ENCODE peak calls at places on chromosomes 16 and 17, in eight cellular contexts. O is iPS DF 6.9; D is amniotic epithelial cell; W is activated T-helper 9 cell treated with anti-CD3 and anti-CD28 coated beads, Interleukin-2, amount 50 U/mL, for 16 hours; U is A549; G is NCI-H1105; M is PC-3; N is fibroblast of lung. Z is an unnamed sample.

GRCh38 chr17:70523407-70523806 is 354.1 kb downstream of the KCNJ2 start:
- DNase-seq in O (no peak), D (peak), W (no peak), U (no peak), G (peak), M (peak), N (no peak), Z (no peak)

GRCh38 chr17:56653877-56654276 is 60.4 kb downstream of the NOG start:
- DNase-seq in O (no peak), D (peak), W (peak), U (peak), G (peak), M (peak), N (peak), Z (no peak)

GRCh38 chr16:56856876-56857447 is 8.0 kb upstream of the SLC12A3 start:
- DNase-seq in O (no peak), D (peak), W (no peak), U (no peak), G (no peak), M (no peak), N (no peak), Z (no peak)

GRCh38 chr16:9256196-9256595 is 164.8 kb downstream of the HAPSTR1 start:
- DNase-seq in O (peak), D (no peak), W (no peak), U (peak), G (no peak), M (peak), N (no peak), Z (no peak)

GRCh38 chr16:17386229-17386628 is 84.5 kb downstream of the XYLT1 start:
- DNase-seq in O (no peak), D (no peak), W (no peak), U (no peak), G (no peak), M (no peak), N (no peak), Z (no peak)

GRCh38 chr17:4090898-4091297 is 51.9 kb downstream of the ZZEF1 start:
- DNase-seq in O (no peak), D (peak), W (no peak), U (no peak), G (no peak), M (no peak), N (peak), Z (no peak)

GRCh38 chr17:80316927-80317705 is 56.5 kb downstream of the RNF213 start:
- DNase-seq in O (no peak), D (no peak), W (no peak), U (no peak), G (no peak), M (no peak), N (no peak), Z (no peak)

GRCh38 chr17:44334315-44335181 is 9.9 kb upstream of the SLC25A39 start:
- DNase-seq in O (no peak), D (no peak), W (no peak), U (no peak), G (no peak), M (no peak), N (no peak), Z (no peak)

GRCh38 chr17:41029633-41030245 is at the start of gene KRTAP1-4:
- DNase-seq in O (no peak), D (no peak), W (no peak), U (no peak), G (peak), M (no peak), N (no peak), Z (no peak)

GRCh38 chr16:81483064-81483969 is 38.7 kb downstream of the CMIP start:
- DNase-seq in O (no peak), D (peak), W (no peak), U (no peak), G (no peak), M (no peak), N (peak), Z (no peak)

GRCh38 chr16:89841275-89841674 is 13.0 kb downstream of the SPIRE2 start:
- DNase-seq in O (no peak), D (no peak), W (no peak), U (no peak), G (no peak), M (no peak), N (no peak), Z (no peak)

GRCh38 chr17:79201536-79202227 is 127.1 kb downstream of the ENGASE start:
- DNase-seq in O (no peak), D (no peak), W (no peak), U (peak), G (no peak), M (peak), N (no peak), Z (no peak)

GRCh38 chr16:75593825-75594820 is 27.9 kb downstream of the GABARAPL2 start:
- DNase-seq in O (peak), D (peak), W (no peak), U (peak), G (no peak), M (peak), N (peak), Z (no peak)

GRCh38 chr17:2090210-2090641 is 35.3 kb downstream of the HIC1 start:
- DNase-seq in O (no peak), D (no peak), W (no peak), U (no peak), G (no peak), M (no peak), N (no peak), Z (no peak)

GRCh38 chr17:17568772-17569195 is 22.7 kb downstream of the PEMT start:
- DNase-seq in O (peak), D (peak), W (no peak), U (peak), G (no peak), M (peak), N (peak), Z (no peak)

GRCh38 chr16:79430129-79430789 is 170.3 kb downstream of the MAF start:
- DNase-seq in O (no peak), D (no peak), W (no peak), U (no peak), G (peak), M (no peak), N (no peak), Z (no peak)

GRCh38 chr16:85174871-85175723 is 62.8 kb upstream of the CIBAR2 start:
- DNase-seq in O (no peak), D (no peak), W (no peak), U (no peak), G (no peak), M (peak), N (peak), Z (no peak)

GRCh38 chr17:27609606-27610303 is 21.2 kb upstream of the LGALS9 start:
- DNase-seq in O (peak), D (no peak), W (no peak), U (peak), G (no peak), M (peak), N (no peak), Z (no peak)

GRCh38 chr16:51816929-51817328 is 665.9 kb upstream of the SALL1 start:
- DNase-seq in O (no peak), D (peak), W (no peak), U (no peak), G (no peak), M (no peak), N (no peak), Z (no peak)

GRCh38 chr16:14502932-14503741 is 126.9 kb downstream of the PARN start:
- DNase-seq in O (no peak), D (peak), W (no peak), U (no peak), G (no peak), M (peak), N (peak), Z (no peak)

GRCh38 chr16:28003923-28004322 is 59.6 kb downstream of the GSG1L start:
- DNase-seq in O (no peak), D (no peak), W (no peak), U (no peak), G (no peak), M (no peak), N (no peak), Z (no peak)

GRCh38 chr16:50263940-50264929 is 2.1 kb upstream of the ADCY7 start:
- DNase-seq in O (no peak), D (no peak), W (no peak), U (peak), G (no peak), M (peak), N (peak), Z (no peak)

GRCh38 chr16:88478115-88478514 is 25.0 kb downstream of the ZFPM1 start:
- DNase-seq in O (no peak), D (no peak), W (no peak), U (no peak), G (no peak), M (no peak), N (no peak), Z (no peak)

GRCh38 chr17:55652825-55653224 is 69.8 kb downstream of the TMEM100 start:
- DNase-seq in O (no peak), D (no peak), W (no peak), U (peak), G (no peak), M (peak), N (no peak), Z (no peak)

GRCh38 chr16:87487361-87487924 is 5.4 kb downstream of the ZCCHC14 start:
- DNase-seq in O (peak), D (no peak), W (no peak), U (no peak), G (peak), M (no peak), N (peak), Z (peak)

GRCh38 chr16:88013091-88013609 is 61.9 kb downstream of the BANP start:
- DNase-seq in O (no peak), D (no peak), W (no peak), U (no peak), G (no peak), M (no peak), N (peak), Z (peak)

GRCh38 chr17:8080799-8081219 is 6.7 kb downstream of the ALOX12B start:
- DNase-seq in O (no peak), D (no peak), W (no peak), U (no peak), G (no peak), M (no peak), N (no peak), Z (no peak)

GRCh38 chr17:8755590-8756255 is 2.6 kb downstream of the SPDYE4 start:
- DNase-seq in O (no peak), D (no peak), W (no peak), U (no peak), G (no peak), M (no peak), N (no peak), Z (no peak)

GRCh38 chr17:48441231-48441711 is 11.3 kb upstream of the SKAP1 start:
- DNase-seq in O (no peak), D (no peak), W (no peak), U (no peak), G (no peak), M (no peak), N (peak), Z (no peak)